ENCODE peak calls at places on chromosomes 6 and 20, in six cellular contexts. U, M, X, C, J and O are unnamed samples.

GRCh38 chr6:35895560-35895959 is 25.3 kb downstream of the SRPK1 start:
- DNase-seq in U (no peak), M (no peak), X (no peak), C (no peak), J (no peak), O (no peak)

GRCh38 chr6:134534708-134535149 is 216.8 kb upstream of the SGK1 start:
- DNase-seq in U (no peak), M (no peak), X (no peak), C (no peak), J (no peak), O (no peak)

GRCh38 chr6:74087898-74088297 is 391.9 kb downstream of the CD109 start:
- DNase-seq in U (no peak), M (no peak), X (no peak), C (no peak), J (no peak), O (no peak)

GRCh38 chr6:36358235-36358915 is 21.7 kb upstream of the BNIP5 start:
- DNase-seq in U (no peak), M (no peak), X (peak; percentile 75), C (no peak), J (peak; percentile 35), O (peak; percentile 19)

GRCh38 chr20:36085686-36086267 is 68.8 kb upstream of the EPB41L1 start:
- DNase-seq in U (peak; percentile 70), M (peak; percentile 98), X (no peak), C (peak; percentile 70), J (no peak), O (no peak)

GRCh38 chr20:63082308-63082938 is 75.7 kb upstream of the BHLHE23 start:
- DNase-seq in U (peak; percentile 39), M (no peak), X (no peak), C (no peak), J (no peak), O (no peak)

GRCh38 chr6:106557837-106558236 is 71.5 kb downstream of the RTN4IP1 start:
- DNase-seq in U (no peak), M (no peak), X (no peak), C (no peak), J (no peak), O (no peak)

GRCh38 chr20:33076662-33077398 is 2.6 kb upstream of the BPIFB4 start:
- DNase-seq in U (no peak), M (no peak), X (no peak), C (no peak), J (no peak), O (no peak)

GRCh38 chr6:56263586-56264295 is 16.4 kb upstream of the COL21A1 start:
- DNase-seq in U (no peak), M (no peak), X (no peak), C (no peak), J (no peak), O (no peak)

GRCh38 chr6:88499845-88500699 is 333.9 kb upstream of the CNR1 start:
- DNase-seq in U (no peak), M (no peak), X (peak; percentile 41), C (no peak), J (no peak), O (no peak)

GRCh38 chr6:112469306-112469705 is 122.2 kb downstream of the RFPL4B start:
- DNase-seq in U (no peak), M (no peak), X (no peak), C (no peak), J (no peak), O (no peak)

GRCh38 chr6:36595168-36595818 is 1.1 kb downstream of the SRSF3 start:
- DNase-seq in U (no peak), M (peak; percentile 56), X (no peak), C (no peak), J (peak; percentile 39), O (peak; percentile 71)

GRCh38 chr6:35419431-35419830 is 32.7 kb upstream of the FANCE start:
- DNase-seq in U (no peak), M (peak; percentile 16), X (no peak), C (no peak), J (no peak), O (no peak)

DNA sequence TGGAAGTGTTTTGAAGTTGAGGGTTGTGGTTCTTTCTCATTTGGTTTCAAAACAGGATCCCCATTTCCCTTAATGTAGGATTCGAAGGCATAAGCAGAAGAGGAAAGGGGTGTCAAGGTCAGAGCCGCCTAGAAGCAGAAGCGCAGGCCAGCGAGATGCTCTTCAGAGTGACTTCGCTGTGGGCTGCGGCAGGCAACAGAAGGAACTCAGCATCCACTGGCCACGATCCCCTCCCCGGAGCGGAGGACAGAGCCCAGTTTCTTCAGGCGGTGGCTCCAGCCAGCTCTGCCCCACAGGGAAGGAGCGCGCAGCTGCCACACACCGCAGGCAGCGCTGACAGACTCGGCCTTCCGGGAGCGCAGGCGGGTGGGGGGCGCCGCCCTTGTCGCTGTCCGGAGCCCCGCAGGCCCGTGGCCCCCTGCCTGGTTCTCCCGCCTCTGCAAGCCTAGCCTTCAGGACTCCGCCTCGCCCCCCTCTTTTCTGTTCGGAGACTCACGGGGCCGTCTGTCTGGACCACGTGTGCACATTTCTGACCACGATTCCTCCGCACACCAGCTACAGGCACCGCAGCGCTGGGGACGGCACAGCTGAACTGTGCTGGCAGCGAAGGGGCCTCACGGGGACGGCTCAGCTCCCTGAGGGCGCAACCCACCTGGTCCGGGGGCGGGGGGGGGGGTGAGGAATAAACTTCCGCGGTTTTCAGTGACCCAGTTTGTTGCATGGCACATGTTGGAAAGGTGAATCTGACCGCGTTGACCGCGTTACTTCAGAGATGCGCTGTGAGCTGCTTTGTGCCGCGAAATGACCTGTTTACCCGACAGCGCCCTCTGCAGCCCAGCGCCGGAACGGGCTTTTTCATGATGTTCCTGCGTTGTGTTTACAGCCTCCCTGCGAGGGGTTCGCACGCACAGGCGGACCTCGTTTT is 26.1 kb downstream of the TTLL2 start:
- DNase-seq in U (peak; percentile 82), M (peak; percentile 76), X (peak; percentile 11), C (peak; percentile 87), J (peak; percentile 54), O (peak; percentile 51)
- TF ChIP-seq POLR2A in U (no peak), M (no peak), X (no peak), C (peak; percentile 32), J (no peak), O (no peak)

DNA sequence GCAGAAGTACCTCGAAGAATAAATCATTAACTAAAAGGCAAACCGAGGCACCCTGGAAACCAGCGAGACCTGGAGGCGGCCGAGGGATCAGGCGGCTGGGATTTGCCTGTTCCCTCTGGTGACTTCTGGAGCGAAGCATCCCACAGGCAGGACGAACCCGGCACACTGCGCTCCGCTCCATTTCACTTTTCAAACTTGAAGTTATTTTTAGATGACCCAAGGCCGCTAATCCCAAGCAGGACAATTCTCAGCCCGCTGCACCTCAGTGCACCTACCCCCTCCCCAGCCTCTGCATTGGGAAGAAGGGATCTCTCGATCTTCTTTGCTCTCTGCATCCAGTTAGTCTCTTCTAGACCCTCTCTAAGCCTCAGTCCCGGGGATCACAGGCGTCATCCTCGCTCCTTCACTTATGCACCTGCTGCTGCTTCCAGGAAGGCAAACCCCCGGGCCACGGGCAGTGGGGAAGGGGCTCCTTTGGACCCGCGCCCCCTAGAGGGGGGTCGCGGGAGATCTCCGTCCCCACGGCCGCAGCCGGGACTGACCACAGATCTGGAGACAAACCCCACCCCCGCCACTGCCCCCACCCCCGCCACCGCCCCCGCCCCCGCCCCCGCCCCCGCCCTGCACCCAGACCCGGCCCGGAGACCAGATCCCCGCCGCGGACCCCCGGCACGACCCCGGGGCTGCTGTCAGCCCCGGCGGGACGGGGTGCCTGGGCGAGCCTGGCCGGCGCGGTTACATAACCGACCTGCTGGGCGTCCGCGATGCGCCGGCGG is 636 bp downstream of the RCAN2 start:
- DNase-seq in U (peak; percentile 27), M (no peak), X (no peak), C (peak; percentile 45), J (peak; percentile 27), O (no peak)
- TF ChIP-seq CTCF in U (no peak), M (no peak), X (no peak), C (no peak), J (no peak), O (no peak)

DNA sequence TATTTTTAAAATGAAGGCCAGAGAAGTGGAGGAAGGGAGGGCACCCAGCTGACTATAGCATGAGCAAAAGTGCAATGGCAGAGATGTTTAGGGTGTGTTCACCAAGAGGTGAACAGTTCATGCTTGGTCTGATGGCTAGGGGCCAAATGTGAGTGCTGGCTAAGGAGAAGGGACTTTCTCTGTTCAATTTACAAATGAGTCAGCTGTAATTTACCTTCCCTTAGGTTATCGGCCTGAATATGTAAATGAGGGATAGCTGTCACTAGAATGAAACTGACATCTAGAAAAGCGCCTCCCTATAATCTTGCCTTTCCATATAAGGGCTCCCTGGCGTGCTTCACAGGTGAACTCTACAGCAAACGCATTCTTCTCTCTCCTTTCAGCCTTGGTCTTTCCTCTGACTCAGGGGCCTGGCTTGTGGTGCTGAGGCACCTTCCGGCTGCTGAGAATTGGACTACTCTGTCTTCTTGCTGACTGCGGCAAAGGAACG is 114.7 kb upstream of the BACH2 start:
- DNase-seq in U (peak; percentile 59), M (peak; percentile 15), X (peak; percentile 59), C (no peak), J (no peak), O (no peak)
- TF ChIP-seq EP300 in U (no peak), M (no peak), X (peak; percentile 32), C (no peak), J (no peak), O (no peak)

GRCh38 chr6:154733610-154734379 is 579 bp downstream of the SCAF8 start:
- DNase-seq in U (peak; percentile 97), M (peak; percentile 95), X (peak; percentile 61), C (peak; percentile 96), J (peak; percentile 96), O (peak; percentile 91)
- TF ChIP-seq POLR2A in U (no peak), M (peak; percentile 82), X (peak; percentile 81), C (peak; percentile 71), J (no peak), O (peak; percentile 74)

GRCh38 chr6:8195714-8196104 is 93.4 kb upstream of the EEF1E1 start:
- DNase-seq in U (no peak), M (no peak), X (no peak), C (no peak), J (no peak), O (no peak)

GRCh38 chr6:8194499-8194898 is 92.2 kb upstream of the EEF1E1 start:
- DNase-seq in U (no peak), M (no peak), X (no peak), C (no peak), J (no peak), O (no peak)

GRCh38 chr6:8192597-8192996 is 90.2 kb upstream of the EEF1E1 start:
- DNase-seq in U (no peak), M (no peak), X (no peak), C (no peak), J (no peak), O (no peak)

GRCh38 chr6:8193541-8193940 is 91.2 kb upstream of the EEF1E1 start:
- DNase-seq in U (no peak), M (no peak), X (no peak), C (no peak), J (no peak), O (no peak)

DNA sequence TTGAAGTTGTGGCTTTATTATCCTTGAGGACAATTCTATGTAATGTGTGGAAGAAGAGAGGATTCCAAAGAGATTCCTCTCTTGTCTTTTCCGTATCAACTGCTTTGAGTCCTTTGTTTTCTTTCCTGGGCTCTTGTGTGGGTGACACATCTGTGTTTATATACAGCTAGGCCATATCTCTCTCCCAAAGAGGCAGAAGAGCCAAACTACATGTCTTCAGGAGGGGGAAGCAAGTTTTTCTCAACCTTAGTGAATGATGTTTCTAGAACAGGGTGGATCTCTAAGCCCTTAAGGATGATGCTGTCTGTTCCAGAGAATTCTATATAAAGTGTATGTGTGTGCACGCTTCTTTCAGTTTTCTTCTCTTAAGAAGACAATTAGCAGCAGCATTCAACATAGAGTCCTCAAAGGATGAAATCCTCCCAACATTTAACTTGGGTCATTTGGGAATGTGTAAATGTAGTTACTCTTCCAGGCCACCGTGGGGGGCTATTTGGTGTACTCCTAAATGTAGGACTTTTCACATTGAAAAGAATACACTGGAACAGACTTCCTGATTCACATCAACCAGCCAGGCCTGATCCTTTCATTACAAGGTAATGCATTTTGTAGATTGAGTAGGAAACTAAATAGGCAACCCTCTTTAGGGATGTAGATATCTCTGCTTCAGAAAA is 92.8 kb upstream of the EEF1E1 start:
- DNase-seq in U (no peak), M (peak; percentile 9), X (no peak), C (no peak), J (no peak), O (no peak)
- TF ChIP-seq CTCF in U (no peak), M (no peak), X (no peak), C (no peak), J (no peak), O (no peak)